ENCODE peak calls at places on chromosomes 16 and 17, in nine cellular contexts. A is progenitor cell of endocrine pancreas, L is body of pancreas, N is ovary, M is AG09319, F is H9, R is thoracic aorta, S is A673, D is choroid plexus epithelial cell. B is an unnamed sample.

GRCh38 chr17:37483311-37484039 is 6.2 kb upstream of the DUSP14 start:
- DNase-seq in A (no peak), L (no peak), N (no peak), M (peak), F (no peak), R (no peak), S (peak), D (peak), B (peak)

GRCh38 chr16:17777461-17777863 is 306.7 kb upstream of the XYLT1 start:
- DNase-seq in A (no peak), L (no peak), N (no peak), M (peak), F (no peak), R (no peak), S (peak), D (peak), B (peak)

GRCh38 chr16:19400709-19401108 is 17.0 kb upstream of the TMC5 start:
- DNase-seq in A (no peak), L (no peak), N (no peak), M (no peak), F (peak), R (no peak), S (peak), D (no peak), B (no peak)

GRCh38 chr16:54931041-54931756 is 534 bp downstream of the IRX5 start:
- DNase-seq in A (peak), L (no peak), N (peak), M (no peak), F (peak), R (no peak), S (peak), D (peak), B (no peak)

GRCh38 chr16:86398622-86399021 is 111.7 kb upstream of the FOXF1 start:
- DNase-seq in A (no peak), L (no peak), N (no peak), M (no peak), F (no peak), R (no peak), S (no peak), D (peak), B (no peak)

GRCh38 chr17:39132192-39132600 is 19.2 kb downstream of the PLXDC1 start:
- DNase-seq in A (no peak), L (no peak), N (peak), M (peak), F (no peak), R (no peak), S (no peak), D (peak), B (no peak)

GRCh38 chr17:1035546-1036170 is 38.7 kb downstream of the TIMM22 start:
- DNase-seq in A (no peak), L (no peak), N (no peak), M (no peak), F (no peak), R (no peak), S (no peak), D (no peak), B (no peak)

GRCh38 chr16:61323456-61323855 is 712.8 kb downstream of the CDH8 start:
- DNase-seq in A (no peak), L (no peak), N (no peak), M (no peak), F (no peak), R (no peak), S (peak), D (peak), B (no peak)

GRCh38 chr17:32161506-32162365 is 19.4 kb downstream of the RHOT1 start:
- DNase-seq in A (no peak), L (no peak), N (no peak), M (no peak), F (no peak), R (no peak), S (no peak), D (peak), B (peak)

GRCh38 chr17:49497147-49498036 is 2.3 kb downstream of the NGFR start:
- DNase-seq in A (peak), L (no peak), N (no peak), M (no peak), F (peak), R (peak), S (peak), D (no peak), B (no peak)

GRCh38 chr16:19008770-19009169 is 25.0 kb downstream of the TMC7 start:
- DNase-seq in A (no peak), L (no peak), N (no peak), M (peak), F (no peak), R (no peak), S (no peak), D (peak), B (peak)

GRCh38 chr16:67301080-67301757 is 21.9 kb downstream of the PLEKHG4 start:
- DNase-seq in A (no peak), L (no peak), N (peak), M (no peak), F (no peak), R (no peak), S (no peak), D (no peak), B (no peak)

GRCh38 chr16:14186954-14187306 is 115.8 kb downstream of the MRTFB start:
- DNase-seq in A (no peak), L (no peak), N (no peak), M (no peak), F (no peak), R (no peak), S (no peak), D (peak), B (no peak)

GRCh38 chr17:45222994-45223540 is 1.4 kb downstream of the FMNL1 start:
- DNase-seq in A (no peak), L (no peak), N (no peak), M (no peak), F (peak), R (no peak), S (no peak), D (no peak), B (no peak)

GRCh38 chr16:8660841-8661301 is 13.5 kb upstream of the ABAT start:
- DNase-seq in A (peak), L (peak), N (peak), M (no peak), F (peak), R (no peak), S (peak), D (peak), B (no peak)

GRCh38 chr16:4307215-4308037 is 8.4 kb upstream of the GLIS2 start:
- DNase-seq in A (peak), L (peak), N (peak), M (peak), F (peak), R (peak), S (peak), D (peak), B (peak)

GRCh38 chr16:89055313-89055712 is 38.3 kb upstream of the ACSF3 start:
- DNase-seq in A (no peak), L (no peak), N (no peak), M (no peak), F (no peak), R (no peak), S (no peak), D (no peak), B (no peak)

GRCh38 chr17:4738136-4739121 is 1.2 kb upstream of the ZMYND15 start:
- DNase-seq in A (no peak), L (no peak), N (no peak), M (no peak), F (no peak), R (no peak), S (no peak), D (no peak), B (no peak)

GRCh38 chr16:3087836-3088235 is 11.3 kb downstream of the ZSCAN10 start:
- DNase-seq in A (no peak), L (no peak), N (no peak), M (no peak), F (no peak), R (no peak), S (no peak), D (no peak), B (no peak)

GRCh38 chr16:31404353-31405064 is 11.4 kb downstream of the ITGAD start:
- DNase-seq in A (no peak), L (no peak), N (no peak), M (no peak), F (no peak), R (no peak), S (peak), D (peak), B (no peak)

GRCh38 chr16:48383877-48384304 is 1.3 kb downstream of the SIAH1 start:
- DNase-seq in A (no peak), L (peak), N (no peak), M (no peak), F (no peak), R (no peak), S (no peak), D (no peak), B (peak)

GRCh38 chr17:71845354-71845753 is 275.5 kb upstream of the SOX9 start:
- DNase-seq in A (no peak), L (no peak), N (no peak), M (no peak), F (no peak), R (no peak), S (no peak), D (no peak), B (no peak)

GRCh38 chr17:28925912-28926365 is 23.1 kb upstream of the DHRS13 start:
- DNase-seq in A (no peak), L (no peak), N (no peak), M (peak), F (no peak), R (no peak), S (no peak), D (peak), B (peak)

GRCh38 chr17:70484496-70484895 is 315.2 kb downstream of the KCNJ2 start:
- DNase-seq in A (no peak), L (no peak), N (no peak), M (no peak), F (no peak), R (no peak), S (no peak), D (no peak), B (no peak)

GRCh38 chr17:40696651-40697072 is 6.9 kb downstream of the KRT24 start:
- DNase-seq in A (no peak), L (no peak), N (no peak), M (peak), F (no peak), R (no peak), S (peak), D (no peak), B (no peak)

GRCh38 chr17:57892146-57892819 is 42.4 kb upstream of the MRPS23 start:
- DNase-seq in A (peak), L (peak), N (peak), M (peak), F (peak), R (no peak), S (peak), D (peak), B (peak)

GRCh38 chr16:85570213-85570734 is 42.8 kb upstream of the GSE1 start:
- DNase-seq in A (no peak), L (no peak), N (no peak), M (no peak), F (no peak), R (no peak), S (no peak), D (no peak), B (no peak)

GRCh38 chr17:40203131-40203530 is 16.0 kb upstream of the WIPF2 start:
- DNase-seq in A (no peak), L (no peak), N (no peak), M (no peak), F (no peak), R (no peak), S (no peak), D (no peak), B (no peak)

GRCh38 chr17:44672479-44673093 is 16.3 kb downstream of the MEIOC start:
- DNase-seq in A (no peak), L (no peak), N (no peak), M (no peak), F (no peak), R (no peak), S (peak), D (peak), B (no peak)

GRCh38 chr17:67637901-67638641 is 79.7 kb upstream of the NOL11 start:
- DNase-seq in A (no peak), L (peak), N (no peak), M (no peak), F (no peak), R (no peak), S (no peak), D (no peak), B (no peak)

GRCh38 chr17:82864721-82865240 is 25.0 kb upstream of the ZNF750 start:
- DNase-seq in A (no peak), L (no peak), N (no peak), M (no peak), F (no peak), R (no peak), S (no peak), D (no peak), B (no peak)

GRCh38 chr16:27859020-27859419 is 204.5 kb downstream of the GSG1L start:
- DNase-seq in A (no peak), L (no peak), N (no peak), M (no peak), F (peak), R (no peak), S (peak), D (no peak), B (no peak)

GRCh38 chr16:66695474-66695934 is 1.0 kb downstream of the CMTM4 start:
- DNase-seq in A (no peak), L (no peak), N (no peak), M (no peak), F (no peak), R (no peak), S (no peak), D (no peak), B (no peak)

GRCh38 chr17:75654176-75654575 is 12.8 kb downstream of the RECQL5 start:
- DNase-seq in A (no peak), L (no peak), N (no peak), M (no peak), F (no peak), R (no peak), S (no peak), D (no peak), B (no peak)
- TF ChIP-seq CTCF in A (no peak), L (no peak), N (no peak), M (peak), F (no peak), R (no peak), S (peak), D (peak), B (peak)

DNA sequence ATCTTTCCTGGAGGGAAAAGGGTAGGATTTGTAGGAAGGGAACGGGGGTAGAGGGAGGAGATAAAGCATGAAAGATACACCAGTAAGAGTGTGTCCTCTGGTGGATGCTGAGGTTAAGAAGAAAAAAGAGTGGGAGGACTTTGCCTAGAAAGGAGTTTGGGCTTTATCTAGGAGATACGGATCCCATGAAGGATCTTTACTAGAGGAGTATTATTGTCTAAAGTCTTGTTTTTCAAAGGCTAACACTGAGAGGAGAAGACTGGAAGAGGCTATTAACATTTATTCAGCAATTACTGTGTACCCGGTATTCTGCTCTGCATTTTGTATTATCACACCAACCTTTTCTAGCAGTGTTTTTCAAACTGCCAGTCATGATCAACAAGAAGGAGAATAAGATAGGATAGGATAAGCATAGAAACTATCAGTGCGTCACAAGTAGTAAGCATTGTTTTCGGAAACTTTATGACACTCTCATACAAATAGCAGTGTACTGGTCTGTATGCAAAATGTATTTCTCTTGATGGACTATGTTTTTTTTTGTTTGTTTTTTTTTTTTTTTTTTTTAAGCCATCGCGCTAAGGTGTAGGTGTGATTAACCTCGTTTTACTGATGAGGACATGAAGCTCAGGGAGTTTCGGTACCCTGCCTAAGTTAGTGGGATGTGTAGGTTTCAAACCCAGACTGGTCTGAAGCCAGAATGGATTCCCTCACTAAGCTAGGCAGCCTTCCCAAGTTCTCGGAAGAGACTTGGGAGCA is 1.4 kb upstream of the SP2 start:
- DNase-seq in A (no peak), L (no peak), N (no peak), M (no peak), F (no peak), R (no peak), S (no peak), D (no peak), B (no peak)
- TF ChIP-seq CTCF in A (no peak), L (no peak), N (no peak), M (no peak), F (no peak), R (no peak), S (no peak), D (no peak), B (peak)

GRCh38 chr17:12118617-12119016 is 97.9 kb downstream of the MAP2K4 start:
- DNase-seq in A (no peak), L (no peak), N (no peak), M (no peak), F (no peak), R (no peak), S (no peak), D (no peak), B (no peak)

GRCh38 chr17:12116143-12116542 is 95.5 kb downstream of the MAP2K4 start:
- DNase-seq in A (no peak), L (no peak), N (no peak), M (no peak), F (no peak), R (no peak), S (no peak), D (no peak), B (no peak)

GRCh38 chr17:12122091-12122490 is 101.4 kb downstream of the MAP2K4 start:
- DNase-seq in A (no peak), L (no peak), N (no peak), M (no peak), F (no peak), R (no peak), S (no peak), D (no peak), B (no peak)
- TF ChIP-seq CTCF in A (no peak), L (no peak), N (no peak), M (no peak), F (no peak), R (no peak), S (no peak), D (no peak), B (no peak)

DNA sequence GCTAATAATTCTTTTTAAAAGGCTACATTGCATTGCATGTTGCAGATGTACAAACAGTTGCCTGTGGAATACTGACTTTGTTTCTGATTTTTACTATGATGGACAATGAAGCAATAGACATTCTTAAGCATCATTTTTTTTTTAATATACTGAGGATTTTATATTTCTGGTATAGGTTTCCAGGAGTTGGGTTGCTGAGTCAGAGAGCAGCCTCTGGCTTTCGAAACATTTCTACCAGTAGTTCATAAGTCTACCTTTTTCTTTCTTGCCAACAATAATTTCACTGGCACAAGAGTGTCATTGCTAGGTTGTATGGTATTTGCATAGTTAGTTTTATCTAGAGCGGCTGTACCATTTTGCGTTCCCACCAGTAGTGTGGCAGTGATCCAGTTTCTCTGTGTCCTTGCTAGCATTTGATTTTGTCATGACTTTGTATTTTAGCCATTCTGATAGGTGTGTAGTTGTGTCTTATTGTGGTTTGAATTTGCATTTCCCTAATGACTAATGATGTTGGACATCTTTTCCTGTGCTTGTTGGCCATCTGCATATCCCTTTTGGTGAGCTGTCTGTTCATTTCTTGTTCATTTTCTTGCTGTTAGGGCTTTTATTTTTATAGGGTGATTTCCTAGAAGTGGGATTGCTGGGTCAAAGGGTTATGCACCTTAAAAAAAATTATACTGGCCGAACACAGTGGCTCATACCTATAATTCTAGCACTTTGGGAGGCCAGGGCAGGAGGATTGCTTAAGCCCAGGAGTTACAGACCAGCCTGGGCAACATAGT is 39.8 kb downstream of the SNX29 start:
- DNase-seq in A (no peak), L (no peak), N (no peak), M (no peak), F (no peak), R (no peak), S (no peak), D (peak), B (no peak)
- TF ChIP-seq CTCF in A (no peak), L (no peak), N (no peak), M (no peak), F (no peak), R (no peak), S (no peak), D (no peak), B (no peak)

GRCh38 chr16:56653218-56653617 is 1.5 kb downstream of the MT1B start:
- DNase-seq in A (no peak), L (no peak), N (no peak), M (no peak), F (no peak), R (no peak), S (no peak), D (no peak), B (no peak)

GRCh38 chr16:56658476-56658875 is 717 bp downstream of the MT1F start:
- DNase-seq in A (no peak), L (no peak), N (no peak), M (no peak), F (no peak), R (no peak), S (no peak), D (no peak), B (no peak)

GRCh38 chr16:56662357-56663354 is 4.9 kb downstream of the MT1F start:
- DNase-seq in A (no peak), L (no peak), N (no peak), M (no peak), F (peak), R (no peak), S (no peak), D (no peak), B (no peak)

GRCh38 chr16:56652600-56652999 is 914 bp downstream of the MT1B start:
- DNase-seq in A (no peak), L (no peak), N (no peak), M (no peak), F (no peak), R (no peak), S (no peak), D (no peak), B (no peak)

GRCh38 chr16:56657555-56658430 is at the start of gene MT1F:
- DNase-seq in A (peak), L (peak), N (no peak), M (no peak), F (peak), R (no peak), S (peak), D (peak), B (no peak)
- TF ChIP-seq CTCF in A (no peak), L (peak), N (no peak), M (no peak), F (peak), R (no peak), S (no peak), D (no peak), B (no peak)